ENCODE peak calls at places on chromosomes 13 and 19, in nine cellular contexts. E is mucosa of descending colon; J is body of pancreas; Q is hepatocyte; M is AG20443; H is COR-L47; U is activated CD8-positive, alpha-beta T cell treated with anti-CD3 and anti-CD28 coated beads for 36 hours; V is activated CD4-positive, alpha-beta memory T cell treated with anti-CD3 and anti-CD28 coated beads for 36 hours; I is stimulated activated CD8-positive, alpha-beta memory T cell treated with anti-CD3 and anti-CD28 coated beads, Interleukin-4, amount 100 ng/mL, for 4 hours. D is an unnamed sample.

GRCh38 chr19:1945899-1946298 is 4.9 kb downstream of the CSNK1G2 start:
- DNase-seq in J (peak; percentile 58), E (peak; percentile 67), Q (peak; percentile 53), U (peak; percentile 42), I (no peak), M (peak; percentile 59), H (peak; percentile 8), V (peak; percentile 56), D (no peak)

GRCh38 chr19:2207991-2208860 is 27.9 kb downstream of the PLEKHJ1 start:
- DNase-seq in J (peak; percentile 30), Q (peak; percentile 75), U (peak; percentile 68), M (peak; percentile 98), H (no peak), E (peak; percentile 74), I (peak; percentile 14), V (peak; percentile 35), D (no peak)

GRCh38 chr19:54969647-54970046 is 3.5 kb downstream of the NLRP2 start:
- DNase-seq in H (no peak), Q (no peak), J (no peak), M (no peak), I (no peak), U (no peak), E (no peak), V (no peak), D (no peak)

GRCh38 chr19:45045671-45046353 is 7.0 kb downstream of the CLASRP start:
- DNase-seq in Q (peak; percentile 71), U (no peak), E (no peak), M (no peak), V (no peak), I (no peak), J (peak; percentile 35), H (no peak), D (no peak)

GRCh38 chr13:110528911-110529310 is 32.6 kb downstream of the RAB20 start:
- DNase-seq in V (no peak), M (no peak), H (no peak), E (no peak), I (no peak), U (no peak), J (no peak), Q (no peak), D (no peak)

GRCh38 chr19:5881543-5882299 is 11.4 kb upstream of the FUT5 start:
- DNase-seq in J (no peak), V (no peak), U (no peak), E (no peak), H (peak; percentile 62), I (no peak), M (no peak), Q (no peak), D (no peak)

GRCh38 chr19:46603195-46603637 is 2.1 kb downstream of the CALM3 start:
- DNase-seq in J (peak; percentile 83), H (no peak), Q (peak; percentile 83), M (peak; percentile 11), I (no peak), V (no peak), U (no peak), E (peak; percentile 82), D (no peak)

GRCh38 chr19:11361771-11362731 is 6.8 kb downstream of the PLPPR2 start:
- DNase-seq in J (no peak), E (peak; percentile 60), M (no peak), U (no peak), Q (no peak), I (no peak), V (no peak), H (no peak), D (no peak)

GRCh38 chr19:10828981-10829821 is 6.8 kb downstream of the TMED1 start:
- DNase-seq in E (no peak), I (no peak), M (no peak), H (no peak), V (no peak), J (no peak), Q (no peak), U (peak; percentile 38), D (no peak)

GRCh38 chr19:4414800-4415251 is 12.4 kb downstream of the CHAF1A start:
- DNase-seq in J (no peak), H (no peak), E (no peak), U (no peak), I (no peak), Q (no peak), V (no peak), M (no peak), D (no peak)

GRCh38 chr19:54125713-54126112 is 10.2 kb downstream of the PRPF31 start:
- DNase-seq in E (no peak), Q (no peak), J (no peak), I (no peak), M (no peak), H (no peak), V (no peak), U (no peak), D (no peak)

GRCh38 chr19:13689050-13689449 is 75.3 kb upstream of the MRI1 start:
- DNase-seq in Q (no peak), U (peak; percentile 34), J (no peak), E (no peak), M (peak; percentile 45), I (no peak), V (peak; percentile 14), H (peak; percentile 28), D (peak; percentile 72)

GRCh38 chr19:5696196-5697021 is 6.3 kb downstream of the RPL36 start:
- DNase-seq in H (no peak), Q (no peak), J (no peak), I (no peak), M (no peak), E (no peak), U (no peak), V (no peak), D (no peak)

GRCh38 chr19:57280913-57281425 is 684 bp downstream of the ZNF460 start:
- DNase-seq in Q (peak; percentile 37), E (peak; percentile 35), V (peak; percentile 29), J (no peak), U (peak; percentile 45), M (no peak), I (no peak), H (peak; percentile 27), D (peak; percentile 86)

GRCh38 chr13:43156916-43157315 is 133.5 kb downstream of the DNAJC15 start:
- DNase-seq in U (no peak), Q (no peak), H (no peak), I (no peak), V (no peak), E (no peak), J (no peak), M (no peak), D (no peak)

GRCh38 chr19:28424041-28424440 is 788.9 kb downstream of the UQCRFS1 start:
- DNase-seq in E (no peak), U (no peak), J (no peak), H (no peak), I (no peak), Q (no peak), M (no peak), V (no peak), D (no peak)

GRCh38 chr19:5154129-5154798 is 185.4 kb downstream of the KDM4B start:
- DNase-seq in U (peak; percentile 71), Q (peak; percentile 58), V (peak; percentile 54), I (no peak), E (peak; percentile 67), H (no peak), J (peak; percentile 56), M (peak; percentile 48), D (peak; percentile 41)

GRCh38 chr19:43425567-43426392 is 11.1 kb downstream of the TEX101 start:
- DNase-seq in I (no peak), J (peak; percentile 62), Q (peak; percentile 36), V (no peak), M (no peak), E (peak; percentile 85), H (peak; percentile 73), U (no peak), D (no peak)

GRCh38 chr13:112576768-112577167 is 11.2 kb downstream of the TUBGCP3 start:
- DNase-seq in U (no peak), I (no peak), Q (no peak), V (no peak), H (no peak), J (no peak), E (no peak), M (no peak), D (no peak)

GRCh38 chr19:14629557-14629956 is 45.1 kb downstream of the ADGRE3 start:
- DNase-seq in H (no peak), E (no peak), Q (no peak), V (no peak), I (no peak), J (no peak), U (no peak), M (no peak), D (no peak)

GRCh38 chr19:12838893-12839656 is 760 bp downstream of the MAST1 start:
- DNase-seq in U (peak; percentile 59), Q (no peak), I (no peak), J (no peak), V (peak; percentile 44), E (no peak), H (peak; percentile 49), M (no peak), D (peak; percentile 34)

GRCh38 chr19:30704716-30705115 is 332.5 kb downstream of the ZNF536 start:
- DNase-seq in Q (no peak), M (no peak), H (no peak), V (no peak), J (no peak), U (no peak), E (no peak), I (no peak), D (no peak)

GRCh38 chr19:51181913-51182419 is 39.9 kb downstream of the SIGLEC7 start:
- DNase-seq in I (no peak), E (no peak), H (no peak), V (no peak), M (no peak), J (no peak), U (peak; percentile 16), Q (no peak), D (no peak)

GRCh38 chr19:2197270-2197669 is 33.5 kb downstream of the DOT1L start:
- DNase-seq in J (no peak), U (no peak), V (no peak), I (no peak), H (no peak), E (no peak), M (no peak), Q (no peak), D (no peak)

GRCh38 chr13:99215466-99215865 is 14.8 kb downstream of the UBAC2 start:
- DNase-seq in I (no peak), H (no peak), Q (no peak), E (peak; percentile 39), J (no peak), M (no peak), U (peak; percentile 80), V (peak; percentile 82), D (no peak)

GRCh38 chr13:114064516-114065140 is 67.8 kb downstream of the RASA3 start:
- DNase-seq in M (no peak), U (no peak), E (no peak), V (no peak), Q (no peak), I (no peak), H (no peak), J (no peak), D (peak; percentile 32)

GRCh38 chr13:100954430-100955361 is 280.1 kb upstream of the TMTC4 start:
- DNase-seq in V (no peak), U (no peak), I (no peak), M (no peak), Q (no peak), E (no peak), J (no peak), H (peak; percentile 80), D (no peak)

GRCh38 chr13:98539655-98540054 is 37.3 kb downstream of the STK24 start:
- DNase-seq in V (no peak), I (no peak), E (no peak), M (peak; percentile 34), H (no peak), J (no peak), U (no peak), Q (no peak), D (no peak)

GRCh38 chr13:51644649-51645048 is 60.4 kb downstream of the WDFY2 start:
- DNase-seq in J (peak; percentile 46), V (no peak), M (peak; percentile 30), I (no peak), E (no peak), H (no peak), U (no peak), Q (no peak), D (no peak)

GRCh38 chr19:24004166-24004565 is 82.8 kb upstream of the ZNF254 start:
- DNase-seq in V (no peak), M (no peak), Q (no peak), J (no peak), H (no peak), I (no peak), U (no peak), E (no peak), D (no peak)

GRCh38 chr13:111216166-111216960 is 101.3 kb downstream of the ARHGEF7 start:
- DNase-seq in M (peak; percentile 27), H (peak; percentile 61), Q (peak; percentile 60), I (peak; percentile 15), U (peak; percentile 71), E (peak; percentile 50), V (peak; percentile 51), J (no peak), D (no peak)